ENCODE peak calls at places on chromosomes 12 and 14, in seven cellular contexts. S, N, J, P, A, Q and L are unnamed samples.

GRCh38 chr14:90654831-90655276 is 161.4 kb downstream of the TTC7B start:
- DNase-seq in S (no peak), N (no peak), J (no peak), P (no peak), A (no peak), Q (no peak), L (no peak)

GRCh38 chr12:108572166-108572790 is 9.9 kb downstream of the ISCU start:
- DNase-seq in S (no peak), N (no peak), J (no peak), P (no peak), A (no peak), Q (no peak), L (no peak)

GRCh38 chr12:105672576-105672975 is 342.1 kb downstream of the C12orf75 start:
- DNase-seq in S (peak; percentile 3), N (no peak), J (no peak), P (peak; percentile 18), A (no peak), Q (no peak), L (no peak)

GRCh38 chr12:2384029-2384386 is 331.2 kb downstream of the CACNA1C start:
- DNase-seq in S (no peak), N (no peak), J (no peak), P (no peak), A (no peak), Q (no peak), L (no peak)

GRCh38 chr12:79121486-79121885 is 256.9 kb downstream of the SYT1 start:
- DNase-seq in S (no peak), N (no peak), J (no peak), P (no peak), A (peak; percentile 32), Q (peak; percentile 13), L (no peak)

GRCh38 chr12:132065609-132066344 is 78.3 kb downstream of the DDX51 start:
- DNase-seq in S (no peak), N (no peak), J (no peak), P (no peak), A (no peak), Q (no peak), L (no peak)

GRCh38 chr12:32507559-32508276 is 108.4 kb downstream of the FGD4 start:
- DNase-seq in S (no peak), N (no peak), J (no peak), P (no peak), A (no peak), Q (no peak), L (no peak)

GRCh38 chr12:69623970-69624369 is 13.3 kb upstream of the LRRC10 start:
- DNase-seq in S (peak; percentile 44), N (no peak), J (peak; percentile 68), P (no peak), A (no peak), Q (no peak), L (no peak)

GRCh38 chr12:95117178-95117599 is 43.8 kb upstream of the NR2C1 start:
- DNase-seq in S (peak; percentile 84), N (peak; percentile 52), J (peak; percentile 68), P (peak; percentile 52), A (no peak), Q (peak; percentile 49), L (peak; percentile 48)

GRCh38 chr14:51780006-51780692 is 80.3 kb upstream of the GNG2 start:
- DNase-seq in S (peak; percentile 79), N (peak; percentile 70), J (peak; percentile 58), P (peak; percentile 56), A (peak; percentile 71), Q (peak; percentile 71), L (peak; percentile 16)

GRCh38 chr14:34301107-34301734 is 160.8 kb downstream of the SPTSSA start:
- DNase-seq in S (peak; percentile 55), N (no peak), J (peak; percentile 47), P (no peak), A (no peak), Q (peak; percentile 46), L (no peak)

GRCh38 chr12:132433641-132434395 is 56.1 kb upstream of the FBRSL1 start:
- DNase-seq in S (no peak), N (no peak), J (peak; percentile 17), P (peak; percentile 43), A (no peak), Q (no peak), L (no peak)

GRCh38 chr12:122847921-122848421 is 12.7 kb downstream of the HIP1R start:
- DNase-seq in S (no peak), N (no peak), J (no peak), P (no peak), A (no peak), Q (no peak), L (no peak)

GRCh38 chr14:83905157-83905556 is 1624.8 kb upstream of the FLRT2 start:
- DNase-seq in S (no peak), N (no peak), J (no peak), P (no peak), A (no peak), Q (no peak), L (no peak)

GRCh38 chr14:52031781-52032180 is 37.1 kb downstream of the NID2 start:
- DNase-seq in S (no peak), N (no peak), J (no peak), P (peak; percentile 27), A (no peak), Q (no peak), L (no peak)

GRCh38 chr12:15589328-15590032 is 199.7 kb downstream of the EPS8 start:
- DNase-seq in S (no peak), N (no peak), J (no peak), P (no peak), A (no peak), Q (no peak), L (no peak)

GRCh38 chr12:84166812-84167211 is 745.8 kb downstream of the SLC6A15 start:
- DNase-seq in S (no peak), N (no peak), J (no peak), P (no peak), A (no peak), Q (no peak), L (no peak)

GRCh38 chr14:61567838-61568571 is 127.3 kb upstream of the HIF1A start:
- DNase-seq in S (peak; percentile 44), N (no peak), J (no peak), P (no peak), A (peak; percentile 42), Q (no peak), L (no peak)

GRCh38 chr12:67650127-67650495 is 1.6 kb downstream of the DYRK2 start:
- DNase-seq in S (peak; percentile 60), N (no peak), J (no peak), P (no peak), A (no peak), Q (no peak), L (no peak)

GRCh38 chr14:37150414-37150813 is 22.0 kb downstream of the SLC25A21 start:
- DNase-seq in S (peak; percentile 30), N (no peak), J (peak; percentile 43), P (no peak), A (no peak), Q (no peak), L (no peak)

GRCh38 chr14:24840204-24840893 is 206.4 kb upstream of the GZMB start:
- DNase-seq in S (no peak), N (no peak), J (no peak), P (no peak), A (no peak), Q (no peak), L (no peak)

GRCh38 chr12:56230449-56231183 is 765 bp downstream of the SLC39A5 start:
- DNase-seq in S (no peak), N (no peak), J (no peak), P (no peak), A (peak; percentile 56), Q (no peak), L (no peak)

GRCh38 chr14:106308839-106309389 is 782.5 kb downstream of the TMEM121 start:
- DNase-seq in S (no peak), N (peak; percentile 58), J (no peak), P (no peak), A (peak; percentile 34), Q (peak; percentile 4), L (peak; percentile 60)

GRCh38 chr14:23009939-23010718 is at the start of gene C14orf93:
- DNase-seq in S (peak; percentile 67), N (peak; percentile 68), J (peak; percentile 65), P (peak; percentile 70), A (peak; percentile 73), Q (peak; percentile 70), L (no peak)

GRCh38 chr14:47277703-47278102 is 397.7 kb downstream of the MDGA2 start:
- DNase-seq in S (no peak), N (no peak), J (no peak), P (no peak), A (no peak), Q (no peak), L (no peak)

GRCh38 chr12:76455582-76456345 is 103.8 kb downstream of the OSBPL8 start:
- DNase-seq in S (peak; percentile 60), N (no peak), J (peak; percentile 55), P (no peak), A (no peak), Q (peak; percentile 6), L (peak; percentile 47)

GRCh38 chr14:100428727-100429126 is 105.6 kb downstream of the SLC25A47 start:
- DNase-seq in S (no peak), N (no peak), J (no peak), P (no peak), A (no peak), Q (no peak), L (no peak)

GRCh38 chr12:20596036-20596435 is 99.1 kb upstream of the SLCO1C1 start:
- DNase-seq in S (no peak), N (no peak), J (no peak), P (no peak), A (no peak), Q (no peak), L (no peak)

GRCh38 chr14:24381363-24382102 is 13.5 kb downstream of the NFATC4 start:
- DNase-seq in S (no peak), N (no peak), J (no peak), P (no peak), A (no peak), Q (no peak), L (no peak)

GRCh38 chr12:27822076-27822712 is 42.2 kb upstream of the MANSC4 start:
- DNase-seq in S (no peak), N (peak; percentile 64), J (no peak), P (no peak), A (no peak), Q (no peak), L (peak; percentile 73)